ENCODE peak calls at places on chromosomes 13 and 19, in eight cellular contexts. W, L, P, T, F, V, J and N are unnamed samples.
A peak's percentile ranks its signal among the peaks of the same experiment; 100 is the strongest.

GRCh38 chr13:25881946-25882574 is 169.8 kb downstream of the SHISA2 start:
- DNase-seq in F (no peak), P (no peak), W (peak; percentile 64), L (no peak), T (no peak), J (no peak), V (no peak), N (no peak)

GRCh38 chr13:42702726-42703125 is 78.7 kb upstream of the FAM216B start:
- DNase-seq in T (no peak), W (no peak), J (no peak), V (no peak), F (no peak), P (no peak), L (no peak), N (no peak)

GRCh38 chr19:13526552-13526951 is 20.3 kb upstream of the CACNA1A start:
- DNase-seq in J (no peak), T (peak; percentile 51), P (no peak), W (no peak), L (no peak), V (peak; percentile 19), F (peak; percentile 4), N (no peak)

GRCh38 chr13:64850017-64850416 is 2380.1 kb downstream of the PCDH9 start:
- DNase-seq in P (no peak), T (no peak), L (no peak), F (no peak), J (no peak), V (no peak), W (no peak), N (no peak)

GRCh38 chr13:108083056-108083455 is 132.3 kb downstream of the LIG4 start:
- DNase-seq in F (no peak), P (no peak), T (no peak), V (no peak), L (no peak), W (no peak), J (no peak), N (no peak)

GRCh38 chr19:42176990-42177685 is 40.3 kb downstream of the DEDD2 start:
- DNase-seq in J (peak; percentile 95), V (peak; percentile 18), L (peak; percentile 81), F (peak; percentile 70), T (peak; percentile 69), W (peak; percentile 91), P (peak; percentile 66), N (peak; percentile 42)

GRCh38 chr13:78595819-78596700 is 7.3 kb downstream of the POU4F1 start:
- DNase-seq in T (no peak), P (no peak), L (no peak), J (peak; percentile 72), F (peak; percentile 66), V (no peak), W (peak; percentile 84), N (no peak)

GRCh38 chr19:2424686-2425621 is 2.4 kb downstream of the TIMM13 start:
- DNase-seq in V (no peak), W (peak; percentile 80), J (peak; percentile 86), F (peak; percentile 86), L (peak; percentile 73), P (no peak), T (no peak), N (no peak)

GRCh38 chr19:5148794-5149190 is 179.9 kb downstream of the KDM4B start:
- DNase-seq in L (no peak), P (no peak), J (peak; percentile 70), W (no peak), F (no peak), V (no peak), T (no peak), N (no peak)

GRCh38 chr13:114225610-114226009 is 9.1 kb upstream of the CDC16 start:
- DNase-seq in P (no peak), L (no peak), W (peak; percentile 37), T (no peak), J (no peak), V (no peak), F (no peak), N (no peak)

GRCh38 chr19:38531515-38531914 is 86.2 kb downstream of the MAP4K1 start:
- DNase-seq in J (no peak), F (no peak), T (no peak), W (no peak), L (no peak), P (no peak), V (no peak), N (no peak)

GRCh38 chr19:51737924-51738323 is 13.8 kb downstream of the FPR1 start:
- DNase-seq in T (no peak), L (no peak), J (no peak), P (no peak), W (no peak), F (no peak), V (no peak), N (no peak)

GRCh38 chr13:113542751-113543424 is 41.7 kb upstream of the TFDP1 start:
- DNase-seq in W (no peak), F (no peak), J (peak; percentile 22), T (no peak), L (peak; percentile 50), P (no peak), V (no peak), N (peak; percentile 10)

GRCh38 chr19:2270157-2270571 is 11.8 kb downstream of the PEAK3 start:
- DNase-seq in T (peak; percentile 65), J (peak; percentile 94), F (peak; percentile 52), V (no peak), W (no peak), L (peak; percentile 85), P (peak; percentile 54), N (no peak)

GRCh38 chr19:52171321-52172169 is at the start of gene ZNF836:
- DNase-seq in L (peak; percentile 96), J (peak; percentile 96), P (peak; percentile 94), F (peak; percentile 79), T (peak; percentile 74), W (peak; percentile 92), V (no peak), N (peak; percentile 86)

GRCh38 chr13:51518847-51519246 is 65.4 kb upstream of the WDFY2 start:
- DNase-seq in F (peak; percentile 26), P (no peak), T (no peak), L (no peak), V (no peak), J (no peak), W (no peak), N (no peak)

GRCh38 chr19:39428309-39429112 is 7.2 kb downstream of the RPS16 start:
- DNase-seq in W (no peak), T (no peak), L (peak; percentile 88), J (peak; percentile 76), V (no peak), P (peak; percentile 51), F (no peak), N (no peak)

GRCh38 chr19:15498910-15499309 is 9.4 kb upstream of the CYP4F22 start:
- DNase-seq in W (no peak), F (no peak), P (no peak), V (peak; percentile 66), J (no peak), L (no peak), T (peak; percentile 26), N (no peak)

DNA sequence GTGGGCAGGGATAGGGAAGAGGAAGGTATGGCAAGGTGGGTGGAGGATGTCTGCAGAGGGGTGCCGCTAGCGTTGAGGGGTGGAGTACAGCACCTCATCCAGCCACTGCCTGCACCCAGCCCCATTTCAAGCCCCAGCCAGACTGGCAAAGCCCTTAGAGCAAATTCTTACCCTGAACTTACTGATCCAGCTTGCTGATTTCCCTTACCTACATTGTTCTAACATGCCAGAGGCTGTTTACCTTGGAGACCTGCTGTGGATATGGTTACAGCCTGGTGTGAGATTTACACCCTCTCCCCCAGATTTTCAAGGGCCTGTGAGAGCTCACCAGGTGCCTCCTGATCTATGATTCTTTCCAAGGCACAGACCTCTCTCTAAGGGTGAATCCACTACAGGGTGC is 86.0 kb downstream of the ZNF726 start:
- DNase-seq in T (no peak), W (no peak), J (no peak), F (no peak), V (no peak), P (no peak), L (no peak), N (no peak)
- TF ChIP-seq POLR2AphosphoS5 in T (no peak), W (no peak), J (no peak), F (no peak), V (no peak), P (no peak), L (no peak), N (no peak)

GRCh38 chr13:29805994-29806748 is 44.2 kb downstream of the UBL3 start:
- DNase-seq in W (no peak), V (no peak), J (no peak), L (no peak), T (no peak), F (no peak), P (no peak), N (no peak)

GRCh38 chr13:29815336-29815735 is 35.1 kb downstream of the UBL3 start:
- DNase-seq in L (no peak), J (no peak), V (no peak), T (no peak), F (no peak), W (no peak), P (no peak), N (no peak)

GRCh38 chr13:29808264-29808663 is 42.2 kb downstream of the UBL3 start:
- DNase-seq in T (no peak), J (no peak), L (no peak), P (no peak), F (no peak), V (no peak), W (no peak), N (no peak)

GRCh38 chr13:29810898-29811297 is 39.5 kb downstream of the UBL3 start:
- DNase-seq in L (no peak), P (no peak), V (no peak), W (no peak), T (no peak), F (no peak), J (no peak), N (no peak)

DNA sequence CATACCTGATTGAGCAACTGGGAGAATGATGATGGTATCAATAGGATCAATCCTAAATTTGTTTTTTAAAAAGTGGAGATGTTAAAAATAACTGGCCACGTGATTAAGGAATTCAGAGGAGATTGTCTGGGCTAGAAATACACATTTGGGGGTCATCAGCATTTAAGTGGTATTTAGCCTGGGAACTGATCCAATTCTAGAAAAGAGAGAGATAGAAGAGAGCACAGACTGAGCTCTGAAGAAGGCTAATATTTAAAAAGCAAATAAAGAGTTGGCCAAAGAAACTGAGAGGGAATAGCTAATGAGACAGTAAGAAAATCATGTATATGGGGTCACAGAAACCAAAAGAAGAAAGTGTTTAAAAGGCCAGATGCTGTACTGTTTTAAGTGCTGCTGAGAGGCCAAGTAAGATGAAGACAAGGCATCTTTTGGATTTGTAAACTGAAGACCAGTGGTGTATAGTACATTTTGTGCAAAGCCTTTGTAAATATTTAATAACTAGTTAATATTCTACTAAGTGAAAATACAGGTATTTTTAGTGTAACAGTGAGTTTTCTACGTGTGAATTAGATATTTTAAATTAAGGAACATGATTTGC is 40.2 kb downstream of the UBL3 start:
- DNase-seq in L (no peak), T (no peak), V (no peak), F (no peak), J (no peak), P (no peak), W (no peak), N (no peak)
- TF ChIP-seq CTCF in L (no peak), T (no peak), V (no peak), F (no peak), J (no peak), P (no peak), W (no peak), N (no peak)

GRCh38 chr13:80529734-80530133 is 188.8 kb upstream of the SPRY2 start:
- DNase-seq in J (no peak), F (no peak), L (no peak), T (no peak), W (no peak), V (no peak), P (no peak), N (no peak)
- TF ChIP-seq POLR2AphosphoS5 in J (no peak), F (no peak), L (no peak), T (no peak), W (no peak), V (no peak), P (no peak), N (no peak)

GRCh38 chr19:11254662-11255061 is 7.7 kb downstream of the DOCK6 start:
- DNase-seq in P (no peak), W (no peak), J (no peak), V (no peak), F (no peak), T (no peak), L (no peak), N (no peak)
- TF ChIP-seq CTCF in P (no peak), W (peak; percentile 28), J (no peak), V (peak; percentile 8), F (no peak), T (no peak), L (no peak), N (no peak)